ENCODE peak calls at places on chromosomes 12 and 14, in four cellular contexts. One of them, this sample, is unnamed.

GRCh38 chr14:100979780-100980179 is 76.3 kb upstream of the RTL1 start:
- DNase-seq in dorsolateral prefrontal cortex: no peak
- DNase-seq in AG08395: peak
- DNase-seq in spleen: no peak
- DNase-seq in this sample: no peak

GRCh38 chr12:31368666-31369361 is 42.9 kb upstream of the SINHCAF start:
- DNase-seq in dorsolateral prefrontal cortex: no peak
- DNase-seq in AG08395: no peak
- DNase-seq in spleen: peak
- DNase-seq in this sample: peak

GRCh38 chr14:31206536-31207286 is 882 bp downstream of the HECTD1 start:
- DNase-seq in dorsolateral prefrontal cortex: no peak
- DNase-seq in AG08395: peak
- DNase-seq in spleen: peak
- DNase-seq in this sample: no peak

GRCh38 chr14:50403433-50403832 is 6.8 kb upstream of the CDKL1 start:
- DNase-seq in dorsolateral prefrontal cortex: no peak
- DNase-seq in AG08395: no peak
- DNase-seq in spleen: no peak
- DNase-seq in this sample: no peak

GRCh38 chr12:64625243-64626077 is 15.2 kb downstream of the RASSF3 start:
- DNase-seq in dorsolateral prefrontal cortex: no peak
- DNase-seq in AG08395: peak
- DNase-seq in spleen: no peak
- DNase-seq in this sample: peak

GRCh38 chr14:95021588-95021987 is 135.7 kb downstream of the DICER1 start:
- DNase-seq in dorsolateral prefrontal cortex: no peak
- DNase-seq in AG08395: no peak
- DNase-seq in spleen: no peak
- DNase-seq in this sample: no peak

GRCh38 chr12:54967461-54967860 is 17.1 kb downstream of the TESPA1 start:
- DNase-seq in dorsolateral prefrontal cortex: no peak
- DNase-seq in AG08395: no peak
- DNase-seq in spleen: no peak
- DNase-seq in this sample: no peak

GRCh38 chr12:90235642-90236041 is 527.0 kb upstream of the ATP2B1 start:
- DNase-seq in dorsolateral prefrontal cortex: no peak
- DNase-seq in AG08395: no peak
- DNase-seq in spleen: no peak
- DNase-seq in this sample: no peak

GRCh38 chr14:74238974-74239847 is at the start of gene VSX2:
- DNase-seq in dorsolateral prefrontal cortex: no peak
- DNase-seq in AG08395: no peak
- DNase-seq in spleen: no peak
- DNase-seq in this sample: no peak

GRCh38 chr12:22458301-22458917 is 85.9 kb downstream of the C2CD5 start:
- DNase-seq in dorsolateral prefrontal cortex: no peak
- DNase-seq in AG08395: no peak
- DNase-seq in spleen: no peak
- DNase-seq in this sample: no peak

GRCh38 chr12:6451348-6452244 is at the start of gene TAPBPL:
- DNase-seq in dorsolateral prefrontal cortex: peak
- DNase-seq in AG08395: peak
- DNase-seq in spleen: peak
- DNase-seq in this sample: peak

GRCh38 chr14:69183735-69184134 is 7.6 kb upstream of the EXD2 start:
- DNase-seq in dorsolateral prefrontal cortex: no peak
- DNase-seq in AG08395: no peak
- DNase-seq in spleen: no peak
- DNase-seq in this sample: no peak

GRCh38 chr12:100427078-100427477 is 46.6 kb upstream of the NR1H4 start:
- DNase-seq in dorsolateral prefrontal cortex: no peak
- DNase-seq in AG08395: peak
- DNase-seq in spleen: no peak
- DNase-seq in this sample: no peak

GRCh38 chr12:60501124-60501729 is 905.4 kb downstream of the SLC16A7 start:
- DNase-seq in dorsolateral prefrontal cortex: no peak
- DNase-seq in AG08395: peak
- DNase-seq in spleen: no peak
- DNase-seq in this sample: no peak

GRCh38 chr12:77065361-77066204 is at the start of gene E2F7:
- DNase-seq in dorsolateral prefrontal cortex: peak
- DNase-seq in AG08395: peak
- DNase-seq in spleen: peak
- DNase-seq in this sample: peak

GRCh38 chr12:4819654-4820053 is 90.1 kb upstream of the KCNA1 start:
- DNase-seq in dorsolateral prefrontal cortex: no peak
- DNase-seq in AG08395: no peak
- DNase-seq in spleen: no peak
- DNase-seq in this sample: no peak

GRCh38 chr14:61997146-61997545 is 234.9 kb downstream of the SNAPC1 start:
- DNase-seq in dorsolateral prefrontal cortex: no peak
- DNase-seq in AG08395: no peak
- DNase-seq in spleen: no peak
- DNase-seq in this sample: no peak

GRCh38 chr12:94147991-94148840 is at the start of gene PLXNC1:
- DNase-seq in dorsolateral prefrontal cortex: no peak
- DNase-seq in AG08395: peak
- DNase-seq in spleen: peak
- DNase-seq in this sample: peak

GRCh38 chr12:108514468-108514972 is 557 bp upstream of the FICD start:
- DNase-seq in dorsolateral prefrontal cortex: no peak
- DNase-seq in AG08395: no peak
- DNase-seq in spleen: no peak
- DNase-seq in this sample: no peak

GRCh38 chr12:15818418-15818817 is 29.2 kb upstream of the EPS8 start:
- DNase-seq in dorsolateral prefrontal cortex: no peak
- DNase-seq in AG08395: no peak
- DNase-seq in spleen: no peak
- DNase-seq in this sample: no peak

GRCh38 chr14:74980398-74980745 is 22.3 kb upstream of the EIF2B2 start:
- DNase-seq in dorsolateral prefrontal cortex: no peak
- DNase-seq in AG08395: no peak
- DNase-seq in spleen: no peak
- DNase-seq in this sample: no peak

GRCh38 chr14:105865266-105865903 is 339.0 kb downstream of the TMEM121 start:
- DNase-seq in dorsolateral prefrontal cortex: peak
- DNase-seq in AG08395: no peak
- DNase-seq in spleen: peak
- DNase-seq in this sample: no peak

GRCh38 chr12:1083086-1083887 is 92.3 kb downstream of the ERC1 start:
- DNase-seq in dorsolateral prefrontal cortex: no peak
- DNase-seq in AG08395: no peak
- DNase-seq in spleen: no peak
- DNase-seq in this sample: no peak

GRCh38 chr14:76811561-76811960 is 1.1 kb downstream of the ANGEL1 start:
- DNase-seq in dorsolateral prefrontal cortex: no peak
- DNase-seq in AG08395: no peak
- DNase-seq in spleen: no peak
- DNase-seq in this sample: no peak